ENCODE peak calls at places on chromosomes 16 and 17, in five cellular contexts. W, G, Q, D and F are unnamed samples.

GRCh38 chr16:78852236-78852635 is 748.3 kb downstream of the MAF start:
- DNase-seq in W (no peak), G (no peak), Q (no peak), D (no peak), F (no peak)

GRCh38 chr16:89202422-89203215 is 2.3 kb upstream of the SLC22A31 start:
- DNase-seq in W (peak; percentile 29), G (no peak), Q (no peak), D (peak; percentile 42), F (no peak)

GRCh38 chr16:58026139-58026704 is 668 bp downstream of the MMP15 start:
- DNase-seq in W (peak; percentile 46), G (peak; percentile 43), Q (no peak), D (peak; percentile 65), F (peak; percentile 54)

GRCh38 chr16:72760581-72760980 is 287.3 kb downstream of the ZFHX3 start:
- DNase-seq in W (no peak), G (peak; percentile 44), Q (no peak), D (no peak), F (no peak)

GRCh38 chr17:43125133-43125966 is at the start of gene BRCA1:
- DNase-seq in W (peak; percentile 93), G (peak; percentile 99), Q (peak; percentile 92), D (peak; percentile 99), F (peak; percentile 92)

GRCh38 chr16:68790130-68790761 is 53.1 kb upstream of the TANGO6 start:
- DNase-seq in W (peak; percentile 21), G (peak; percentile 82), Q (no peak), D (peak; percentile 20), F (no peak)

GRCh38 chr17:18225121-18225561 is 294 bp upstream of the LLGL1 start:
- DNase-seq in W (peak; percentile 98), G (peak; percentile 95), Q (peak; percentile 97), D (peak; percentile 100), F (peak; percentile 99)

GRCh38 chr16:3645504-3646347 is 8.8 kb upstream of the DNASE1 start:
- DNase-seq in W (peak; percentile 76), G (no peak), Q (no peak), D (peak; percentile 83), F (peak; percentile 64)

GRCh38 chr17:65013613-65014391 is 42.7 kb downstream of the GNA13 start:
- DNase-seq in W (no peak), G (peak; percentile 84), Q (no peak), D (no peak), F (no peak)

GRCh38 chr16:68826652-68827051 is 16.7 kb upstream of the TANGO6 start:
- DNase-seq in W (no peak), G (no peak), Q (no peak), D (no peak), F (no peak)

GRCh38 chr17:38673714-38674012 is 1.1 kb downstream of the EPOP start:
- DNase-seq in W (peak; percentile 36), G (no peak), Q (peak; percentile 19), D (peak; percentile 73), F (peak; percentile 49)

GRCh38 chr17:80663783-80664206 is 119.2 kb downstream of the RPTOR start:
- DNase-seq in W (no peak), G (peak; percentile 20), Q (no peak), D (no peak), F (no peak)

GRCh38 chr16:4915226-4915761 is 21.7 kb downstream of the PPL start:
- DNase-seq in W (no peak), G (peak; percentile 29), Q (no peak), D (no peak), F (no peak)

GRCh38 chr16:17125671-17126070 is 345.1 kb downstream of the XYLT1 start:
- DNase-seq in W (no peak), G (no peak), Q (no peak), D (no peak), F (no peak)

GRCh38 chr17:50151937-50152547 is 1.6 kb upstream of the PPP1R9B start:
- DNase-seq in W (peak; percentile 82), G (peak; percentile 91), Q (peak; percentile 90), D (peak; percentile 92), F (peak; percentile 69)

GRCh38 chr16:23590181-23590580 is 5.9 kb downstream of the NDUFAB1 start:
- DNase-seq in W (no peak), G (no peak), Q (no peak), D (no peak), F (no peak)

GRCh38 chr17:80818871-80819270 is 172.8 kb upstream of the CHMP6 start:
- DNase-seq in W (no peak), G (no peak), Q (no peak), D (no peak), F (no peak)

GRCh38 chr16:46894011-46894672 is 10.0 kb downstream of the GPT2 start:
- DNase-seq in W (no peak), G (peak; percentile 63), Q (peak; percentile 51), D (no peak), F (no peak)

DNA sequence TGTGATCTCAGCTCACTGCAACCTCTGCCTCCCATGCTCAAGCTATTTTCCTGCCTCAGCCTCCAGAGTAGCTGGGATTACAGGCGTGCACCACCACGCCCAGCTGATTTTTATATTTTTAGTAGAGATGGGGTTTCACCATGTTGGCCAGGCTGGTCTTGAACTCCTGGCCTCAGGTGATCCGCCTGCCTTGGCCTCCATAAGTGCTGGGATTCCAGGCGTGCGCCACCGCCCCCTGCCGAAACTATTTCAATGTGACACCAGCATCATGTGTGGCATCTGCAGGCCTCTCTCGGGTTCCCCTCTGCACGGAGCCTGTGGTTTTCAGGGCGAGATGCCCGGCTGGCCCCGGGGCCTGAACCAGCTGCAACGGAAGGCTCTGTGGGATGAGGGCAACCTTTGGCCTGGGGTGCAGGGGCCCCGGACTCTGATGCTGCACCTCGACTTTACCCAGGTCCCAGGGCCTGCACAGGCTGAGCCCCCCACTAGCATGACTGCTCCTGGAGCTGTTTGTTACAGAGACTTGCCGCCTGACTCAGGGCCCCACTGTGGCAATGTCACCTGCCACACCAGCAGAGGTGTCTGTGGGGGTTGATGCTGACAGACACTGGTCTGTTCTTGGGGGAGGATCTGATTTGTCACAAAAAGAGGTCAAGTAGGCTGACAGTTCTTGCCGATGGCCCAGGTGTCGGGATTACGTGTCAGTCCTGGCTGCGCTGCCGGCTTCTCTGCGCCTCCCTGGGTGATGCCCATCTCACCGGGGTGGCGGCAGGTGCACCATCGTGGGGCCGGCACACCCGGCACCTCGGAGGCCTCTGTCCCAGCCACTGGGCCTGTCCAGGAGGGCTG is 8.6 kb upstream of the TEX19 start:
- DNase-seq in W (peak; percentile 56), G (no peak), Q (no peak), D (no peak), F (no peak)
- TF ChIP-seq CTCF in W (no peak), G (no peak), Q (no peak), D (no peak), F (no peak)

GRCh38 chr16:28090646-28091377 is 27.3 kb upstream of the GSG1L start:
- DNase-seq in W (peak; percentile 88), G (peak; percentile 6), Q (no peak), D (peak; percentile 66), F (no peak)
- TF ChIP-seq CTCF in W (peak; percentile 77), G (peak; percentile 8), Q (no peak), D (peak; percentile 62), F (no peak)

GRCh38 chr17:13004336-13004735 is 13.5 kb downstream of the ELAC2 start:
- DNase-seq in W (no peak), G (no peak), Q (no peak), D (no peak), F (no peak)

GRCh38 chr17:13001991-13002615 is 15.7 kb downstream of the ELAC2 start:
- DNase-seq in W (no peak), G (peak; percentile 42), Q (no peak), D (no peak), F (no peak)

GRCh38 chr17:13002761-13003453 is 14.9 kb downstream of the ELAC2 start:
- DNase-seq in W (peak; percentile 83), G (peak; percentile 86), Q (peak; percentile 67), D (peak; percentile 87), F (peak; percentile 86)

GRCh38 chr17:13003927-13004326 is 13.9 kb downstream of the ELAC2 start:
- DNase-seq in W (no peak), G (no peak), Q (no peak), D (no peak), F (no peak)

DNA sequence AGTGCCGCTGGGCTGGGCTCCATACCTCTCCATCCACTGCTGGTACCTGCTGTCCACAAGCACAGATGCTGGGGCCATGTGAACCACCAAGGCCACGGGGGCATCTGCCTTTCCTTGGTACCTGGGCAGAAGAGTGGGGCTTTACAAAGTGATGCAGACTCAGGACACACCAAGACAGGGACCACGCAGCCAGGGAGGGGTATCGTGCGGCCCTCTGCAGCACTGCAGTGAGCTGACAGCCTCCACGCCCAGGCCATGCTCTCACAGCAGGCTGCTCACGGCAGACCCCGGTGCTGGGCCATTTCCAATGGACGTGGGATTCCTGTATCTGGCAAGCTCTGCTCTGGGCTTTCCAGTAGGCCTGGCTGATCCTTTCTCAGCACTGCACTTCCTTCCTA is 14.4 kb downstream of the ELAC2 start:
- DNase-seq in W (no peak), G (no peak), Q (no peak), D (no peak), F (no peak)
- TF ChIP-seq CTCF in W (no peak), G (no peak), Q (no peak), D (no peak), F (no peak)

GRCh38 chr17:6711681-6712057 is 1.5 kb downstream of the SLC13A5 start:
- DNase-seq in W (no peak), G (no peak), Q (no peak), D (no peak), F (no peak)

GRCh38 chr17:6708357-6708961 is 4.7 kb downstream of the SLC13A5 start:
- DNase-seq in W (no peak), G (no peak), Q (no peak), D (no peak), F (no peak)

GRCh38 chr17:6712058-6712853 is 913 bp downstream of the SLC13A5 start:
- DNase-seq in W (peak; percentile 65), G (peak; percentile 14), Q (no peak), D (peak; percentile 73), F (peak; percentile 44)

GRCh38 chr17:6711081-6711674 is 2.0 kb downstream of the SLC13A5 start:
- DNase-seq in W (no peak), G (no peak), Q (no peak), D (no peak), F (no peak)

GRCh38 chr17:6710317-6710716 is 2.9 kb downstream of the SLC13A5 start:
- DNase-seq in W (no peak), G (no peak), Q (no peak), D (no peak), F (no peak)
- TF ChIP-seq CTCF in W (no peak), G (no peak), Q (no peak), D (no peak), F (no peak)

GRCh38 chr17:82890339-82890730 is 50.5 kb upstream of the ZNF750 start:
- DNase-seq in W (no peak), G (no peak), Q (no peak), D (no peak), F (no peak)
- TF ChIP-seq CTCF in W (no peak), G (no peak), Q (no peak), D (no peak), F (no peak)

GRCh38 chr17:75927286-75927922 is 13.4 kb downstream of the FBF1 start:
- DNase-seq in W (peak; percentile 63), G (no peak), Q (no peak), D (peak; percentile 23), F (no peak)
- TF ChIP-seq CTCF in W (peak; percentile 47), G (peak; percentile 37), Q (peak; percentile 37), D (peak; percentile 50), F (peak; percentile 35)

GRCh38 chr16:66740010-66740409 is 11.4 kb downstream of the DYNC1LI2 start:
- DNase-seq in W (peak; percentile 40), G (peak; percentile 54), Q (no peak), D (peak; percentile 75), F (peak; percentile 34)
- TF ChIP-seq CTCF in W (peak; percentile 61), G (peak; percentile 68), Q (peak; percentile 51), D (peak; percentile 82), F (peak; percentile 69)

GRCh38 chr17:53607475-53607874 is 215.3 kb upstream of the KIF2B start:
- DNase-seq in W (no peak), G (no peak), Q (no peak), D (peak; percentile 6), F (no peak)
- TF ChIP-seq CTCF in W (no peak), G (no peak), Q (no peak), D (no peak), F (no peak)